ENCODE peak calls at places on chromosomes 12 and 14, in nine cellular contexts. T, N, J, R, B, I, A, P and H are unnamed samples.

GRCh38 chr12:2248901-2249381 is 196.2 kb downstream of the CACNA1C start:
- DNase-seq in J (no peak), I (no peak), T (peak), R (no peak), B (no peak), N (no peak), A (no peak), P (peak), H (no peak)

GRCh38 chr12:19138551-19139344 is 9.2 kb downstream of the PLEKHA5 start:
- DNase-seq in A (no peak), B (no peak), I (no peak), R (no peak), N (peak), J (no peak), P (no peak), T (no peak), H (no peak)

GRCh38 chr14:22220427-22220826 is 368.6 kb downstream of the DAD1 start:
- DNase-seq in B (no peak), T (no peak), R (no peak), A (no peak), I (no peak), N (no peak), J (no peak), P (no peak), H (no peak)

GRCh38 chr12:94204647-94205247 is 56.4 kb downstream of the PLXNC1 start:
- DNase-seq in N (no peak), I (no peak), J (no peak), P (no peak), B (no peak), A (no peak), T (no peak), R (no peak), H (no peak)

GRCh38 chr12:16972923-16973770 is 367.2 kb upstream of the LMO3 start:
- DNase-seq in B (no peak), P (no peak), A (no peak), T (no peak), I (no peak), N (no peak), R (no peak), J (no peak), H (no peak)

GRCh38 chr12:114213055-114213561 is 192.8 kb downstream of the TBX5 start:
- DNase-seq in J (no peak), B (no peak), A (peak), R (no peak), N (no peak), T (peak), P (no peak), I (no peak), H (no peak)

GRCh38 chr12:100138048-100138907 is 4.4 kb downstream of the BLTP3B start:
- DNase-seq in B (no peak), R (no peak), A (no peak), I (no peak), J (no peak), P (peak), T (no peak), N (no peak), H (no peak)

GRCh38 chr12:108770963-108771362 is 39.6 kb upstream of the CORO1C start:
- DNase-seq in B (no peak), N (no peak), R (no peak), I (no peak), A (no peak), J (no peak), T (no peak), P (no peak), H (no peak)

GRCh38 chr14:54893151-54893760 is 9.4 kb downstream of the GCH1 start:
- DNase-seq in A (no peak), P (peak), I (no peak), R (no peak), J (no peak), T (no peak), N (peak), B (peak), H (no peak)

GRCh38 chr14:68309121-68309520 is 483.7 kb downstream of the ZFP36L1 start:
- DNase-seq in I (no peak), B (no peak), T (no peak), J (no peak), N (no peak), R (no peak), P (no peak), A (no peak), H (no peak)

GRCh38 chr14:23556700-23557440 is 799 bp downstream of the THTPA start:
- DNase-seq in J (no peak), A (no peak), R (no peak), I (no peak), N (no peak), B (no peak), P (no peak), T (no peak), H (peak)

GRCh38 chr12:116818341-116818856 is 62.8 kb downstream of the HRK start:
- DNase-seq in I (no peak), N (no peak), B (peak), J (peak), P (no peak), A (peak), R (no peak), T (peak), H (peak)

GRCh38 chr14:85702191-85702590 is 172.2 kb downstream of the FLRT2 start:
- DNase-seq in P (no peak), J (no peak), I (no peak), T (no peak), B (no peak), A (no peak), N (no peak), R (no peak), H (no peak)

GRCh38 chr14:105315211-105315721 is 718 bp downstream of the PACS2 start:
- DNase-seq in P (peak), N (peak), B (no peak), R (no peak), T (no peak), A (peak), J (peak), I (no peak), H (peak)

GRCh38 chr12:50166776-50167025 is 468 bp downstream of the CERS5 start:
- DNase-seq in N (no peak), T (peak), B (peak), P (no peak), A (no peak), R (peak), I (no peak), J (no peak), H (no peak)

GRCh38 chr12:34400986-34401658 is 378.8 kb downstream of the ALG10 start:
- DNase-seq in I (no peak), A (peak), R (peak), B (no peak), T (peak), J (peak), P (no peak), N (no peak), H (peak)

GRCh38 chr14:52977798-52978197 is 26.9 kb upstream of the FERMT2 start:
- DNase-seq in T (no peak), R (no peak), J (no peak), A (no peak), I (no peak), B (no peak), P (peak), N (no peak), H (no peak)

GRCh38 chr12:45720069-45720468 is 9.4 kb upstream of the ARID2 start:
- DNase-seq in J (no peak), A (no peak), T (no peak), N (no peak), B (no peak), R (no peak), I (no peak), P (no peak), H (no peak)

GRCh38 chr12:14284189-14284722 is 81.2 kb upstream of the ATF7IP start:
- DNase-seq in I (no peak), R (no peak), N (no peak), P (no peak), B (no peak), J (no peak), A (no peak), T (peak), H (no peak)

GRCh38 chr12:112191840-112192321 is 66.5 kb downstream of the TRAFD1 start:
- DNase-seq in B (no peak), P (no peak), A (no peak), J (peak), R (no peak), T (no peak), N (no peak), I (no peak), H (no peak)

GRCh38 chr12:94240171-94240570 is 91.8 kb downstream of the PLXNC1 start:
- DNase-seq in J (no peak), A (no peak), N (no peak), P (no peak), T (no peak), I (no peak), R (no peak), B (no peak), H (no peak)

GRCh38 chr12:121992059-121992879 is 29.4 kb upstream of the BCL7A start:
- DNase-seq in I (peak), A (no peak), P (no peak), N (peak), R (peak), J (peak), T (no peak), B (peak), H (no peak)

GRCh38 chr12:20030847-20031246 is 337.5 kb upstream of the PDE3A start:
- DNase-seq in R (no peak), A (no peak), T (no peak), N (no peak), J (no peak), B (no peak), I (no peak), P (no peak), H (no peak)